ENCODE peak calls at places on chromosomes 1 and 21, in four cellular contexts. S, Z, P and Q are unnamed samples.

GRCh38 chr1:226711976-226712778 is 26.9 kb downstream of the ITPKB start:
- DNase-seq in P (no peak), Z (no peak), S (no peak), Q (no peak)

GRCh38 chr1:166170726-166171125 is 3.9 kb upstream of the FAM78B start:
- DNase-seq in Z (no peak), P (peak; percentile 76), S (no peak), Q (no peak)

GRCh38 chr1:59757185-59757747 is 57.5 kb upstream of the HOOK1 start:
- DNase-seq in S (no peak), P (no peak), Z (no peak), Q (no peak)

GRCh38 chr21:37712204-37712934 is 203.9 kb downstream of the KCNJ6 start:
- DNase-seq in S (no peak), P (peak; percentile 80), Z (peak; percentile 72), Q (peak; percentile 71)

GRCh38 chr1:65615859-65616258 is 176.8 kb upstream of the PDE4B start:
- DNase-seq in Z (no peak), P (no peak), S (no peak), Q (no peak)

GRCh38 chr1:108591471-108591870 is 31.6 kb downstream of the EEIG2 start:
- DNase-seq in S (no peak), Z (peak; percentile 49), P (no peak), Q (no peak)

GRCh38 chr1:37763791-37764741 is 854 bp downstream of the EPHA10 start:
- DNase-seq in P (peak; percentile 68), S (no peak), Z (no peak), Q (peak; percentile 23)

GRCh38 chr1:4711191-4711915 is 56.9 kb downstream of the AJAP1 start:
- DNase-seq in Z (no peak), P (no peak), S (no peak), Q (no peak)

GRCh38 chr1:3373700-3374405 is 80.6 kb upstream of the ARHGEF16 start:
- DNase-seq in P (no peak), Z (no peak), S (no peak), Q (no peak)

GRCh38 chr1:26758358-26758757 is 29.4 kb upstream of the PIGV start:
- DNase-seq in Z (no peak), S (no peak), P (no peak), Q (no peak)

GRCh38 chr1:26759531-26759930 is 28.2 kb upstream of the PIGV start:
- DNase-seq in Z (no peak), S (no peak), P (no peak), Q (no peak)

DNA sequence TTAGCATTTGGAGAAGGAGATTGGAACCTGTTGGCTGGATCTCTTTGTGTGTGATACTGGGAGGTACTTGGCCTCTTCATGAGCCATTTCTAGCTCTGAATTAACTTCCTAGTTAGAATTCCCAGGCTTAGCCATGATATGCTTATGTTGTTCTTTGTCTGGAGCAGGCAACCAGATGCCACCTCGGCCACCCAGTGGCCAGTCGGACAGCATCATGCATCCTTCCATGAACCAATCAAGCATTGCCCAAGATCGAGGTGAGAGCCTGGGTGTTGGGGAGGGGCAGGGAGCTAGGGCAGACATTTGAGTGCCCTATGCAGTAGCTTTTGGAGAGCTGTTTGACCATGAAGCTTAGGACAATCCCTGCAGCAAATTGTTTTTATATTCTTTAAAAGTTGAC is 26.5 kb upstream of the PIGV start:
- DNase-seq in Z (no peak), P (no peak), S (no peak), Q (no peak)
- TF ChIP-seq CTCF in Z (no peak), P (no peak), S (no peak), Q (no peak)

GRCh38 chr1:7973086-7973485 is 11.6 kb downstream of the PARK7 start:
- DNase-seq in P (no peak), Z (no peak), S (no peak), Q (no peak)

GRCh38 chr1:7970250-7970649 is 8.7 kb downstream of the PARK7 start:
- DNase-seq in Z (no peak), P (no peak), S (no peak), Q (no peak)

GRCh38 chr1:7971024-7971423 is 9.5 kb downstream of the PARK7 start:
- DNase-seq in P (no peak), Z (no peak), S (no peak), Q (no peak)

GRCh38 chr1:7972285-7972684 is 10.8 kb downstream of the PARK7 start:
- DNase-seq in S (no peak), P (no peak), Z (no peak), Q (no peak)

DNA sequence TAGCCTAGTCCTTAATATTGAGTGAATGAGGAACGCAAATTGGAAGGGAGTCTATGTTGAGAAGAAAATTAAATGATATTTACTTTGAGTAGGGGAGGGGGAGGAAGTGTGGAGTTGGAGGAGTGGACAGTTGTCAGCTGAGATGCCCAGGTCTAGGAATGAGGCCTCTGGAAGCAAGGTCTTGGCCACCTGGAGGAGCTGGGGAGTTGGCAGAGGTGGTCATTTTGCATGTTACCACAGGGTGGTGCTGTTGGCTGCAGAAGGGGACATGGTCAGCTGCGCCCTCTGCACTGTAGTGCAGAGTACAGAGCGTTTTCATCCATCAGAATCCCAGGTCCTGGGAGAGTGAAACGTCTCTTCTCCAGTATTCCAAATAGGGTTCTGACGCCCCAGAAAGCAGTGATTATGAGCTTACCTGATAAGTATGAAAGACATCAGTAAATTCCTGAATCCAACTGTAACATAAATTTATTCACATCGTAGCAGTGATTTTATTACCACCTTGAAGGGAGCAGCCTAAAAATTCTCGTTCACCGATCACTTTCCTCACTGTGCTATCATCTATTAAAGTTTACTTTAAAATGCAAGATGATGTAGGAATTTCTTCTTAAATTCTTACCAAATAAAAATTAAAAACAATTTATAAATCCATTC is 13.8 kb downstream of the PARK7 start:
- DNase-seq in Z (peak; percentile 66), S (peak; percentile 85), P (peak; percentile 83), Q (peak; percentile 80)
- H3K27ac ChIP-seq in Z (no peak overlapping the region), S (peak overlapping the region; percentile 71), P (peak overlapping the region; percentile 36), Q (no peak overlapping the region)

GRCh38 chr1:15941044-15941840 is 34.7 kb downstream of the ZBTB17 start:
- DNase-seq in S (peak; percentile 58), P (peak; percentile 11), Z (no peak), Q (no peak)
- H3K36me3 ChIP-seq in S (peaks cover 97% of the 10 kb centered on the region), P (no peaks in the 10 kb centered on the region), Z (peaks cover 100% of the 10 kb centered on the region), Q (peaks cover 80% of the 10 kb centered on the region)

GRCh38 chr1:160954158-160955104 is at the start of gene ITLN2:
- DNase-seq in S (no peak), P (peak; percentile 53), Z (no peak), Q (no peak)
- TF ChIP-seq CTCF in S (peak; percentile 43), P (peak; percentile 70), Z (peak; percentile 61), Q (peak; percentile 61)

GRCh38 chr1:2356911-2357845 is 34.2 kb downstream of the MORN1 start:
- DNase-seq in S (peak; percentile 50), Z (peak; percentile 37), P (no peak), Q (no peak)
- H3K27ac ChIP-seq in S (no peak overlapping the region), Z (no peak overlapping the region), P (no peak overlapping the region), Q (no peak overlapping the region)

GRCh38 chr1:154733621-154734020 is 125.6 kb upstream of the ADAR start:
- DNase-seq in S (no peak), P (no peak), Z (no peak), Q (no peak)
- H3K36me3 ChIP-seq in S (no peaks in the 10 kb centered on the region), P (no peaks in the 10 kb centered on the region), Z (no peaks in the 10 kb centered on the region), Q (no peaks in the 10 kb centered on the region)

GRCh38 chr1:91844862-91845528 is 41.0 kb downstream of the TGFBR3 start:
- DNase-seq in P (peak; percentile 57), Z (no peak), S (peak; percentile 89), Q (no peak)
- TF ChIP-seq CTCF in P (no peak), Z (no peak), S (no peak), Q (no peak)

GRCh38 chr1:93822710-93823425 is 56.1 kb downstream of the DNTTIP2 start:
- DNase-seq in Z (no peak), S (no peak), P (no peak), Q (no peak)
- H3K27ac ChIP-seq in Z (no peak overlapping the region), S (no peak overlapping the region), P (no peak overlapping the region), Q (no peak overlapping the region)

GRCh38 chr1:212074313-212074712 is 38.8 kb downstream of the DTL start:
- DNase-seq in Z (no peak), P (no peak), S (no peak), Q (no peak)
- H3K36me3 ChIP-seq in Z (no peaks in the 10 kb centered on the region), P (no peaks in the 10 kb centered on the region), S (no peaks in the 10 kb centered on the region), Q (no peaks in the 10 kb centered on the region)

DNA sequence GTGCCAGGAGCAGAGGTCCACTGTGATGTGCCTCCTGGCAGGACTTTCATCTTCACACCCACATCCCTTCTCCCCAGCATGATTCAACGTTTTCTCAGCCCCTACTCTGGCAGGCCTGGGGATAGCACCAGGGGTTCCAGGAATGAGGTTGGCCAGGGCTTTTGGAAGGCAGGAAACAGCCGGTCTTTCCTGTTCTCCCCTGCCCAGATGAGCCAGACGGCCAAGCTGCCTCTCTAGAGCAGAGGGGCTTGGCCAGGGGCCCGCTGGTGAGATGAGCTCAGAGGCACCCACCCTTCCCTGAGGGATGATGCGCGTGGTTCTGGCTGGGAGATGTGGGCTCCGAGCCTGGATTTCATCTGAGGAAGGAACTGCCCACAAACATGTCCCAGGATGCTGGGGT is 4.3 kb upstream of the MFAP2 start:
- DNase-seq in S (peak; percentile 90), Z (peak; percentile 59), P (peak; percentile 74), Q (no peak)
- TF ChIP-seq CTCF in S (no peak), Z (no peak), P (no peak), Q (no peak)